ENCODE peak calls at places on chromosomes 7 and 10, in seven cellular contexts. L, J, I, X, C, V and K are unnamed samples.

GRCh38 chr10:69088801-69089501 is 1.0 kb downstream of the SRGN start:
- DNase-seq in X (no peak), L (no peak), C (no peak), J (peak), V (peak), I (no peak), K (no peak)

GRCh38 chr10:121734517-121735137 is 136.4 kb upstream of the FGFR2 start:
- DNase-seq in L (no peak), J (no peak), V (peak), X (peak), I (peak), C (no peak), K (no peak)

GRCh38 chr7:44880317-44881018 is 4.9 kb downstream of the PURB start:
- DNase-seq in C (no peak), L (no peak), X (no peak), V (no peak), J (no peak), I (no peak), K (no peak)

GRCh38 chr7:96182424-96183158 is 139.3 kb downstream of the SLC25A13 start:
- DNase-seq in V (no peak), C (no peak), L (no peak), I (no peak), J (no peak), X (no peak), K (no peak)

GRCh38 chr7:128172151-128172550 is 68.9 kb upstream of the LEP start:
- DNase-seq in I (no peak), C (no peak), V (no peak), L (peak), X (no peak), J (no peak), K (no peak)

GRCh38 chr7:26044320-26044719 is 107.7 kb upstream of the NFE2L3 start:
- DNase-seq in L (no peak), V (no peak), X (no peak), C (no peak), I (no peak), J (no peak), K (no peak)

GRCh38 chr7:30141405-30142045 is 6.7 kb downstream of the MTURN start:
- DNase-seq in L (no peak), X (no peak), V (no peak), C (no peak), I (no peak), J (no peak), K (no peak)

GRCh38 chr7:143085109-143085508 is 33.0 kb downstream of the OR6V1 start:
- DNase-seq in I (no peak), V (no peak), C (no peak), L (no peak), X (no peak), J (no peak), K (no peak)

GRCh38 chr10:32501906-32502305 is 56.0 kb downstream of the CCDC7 start:
- DNase-seq in L (peak), I (no peak), C (no peak), V (no peak), J (no peak), X (no peak), K (peak)

GRCh38 chr7:76357379-76358052 is 1.3 kb downstream of the YWHAG start:
- DNase-seq in X (no peak), V (peak), L (no peak), I (no peak), C (no peak), J (no peak), K (no peak)

GRCh38 chr10:108378779-108379178 is 1214.3 kb upstream of the SORCS1 start:
- DNase-seq in X (no peak), L (no peak), J (no peak), C (no peak), I (no peak), V (no peak), K (no peak)

GRCh38 chr7:108442039-108442568 is 14.1 kb downstream of the NRCAM start:
- DNase-seq in L (no peak), C (no peak), J (no peak), V (peak), I (no peak), X (no peak), K (peak)

GRCh38 chr10:133362846-133363245 is 5.0 kb upstream of the FUOM start:
- DNase-seq in J (no peak), V (no peak), I (no peak), X (no peak), L (no peak), C (no peak), K (no peak)

GRCh38 chr10:129956902-129957673 is 7.0 kb downstream of the EBF3 start:
- DNase-seq in C (peak), V (no peak), X (no peak), J (no peak), L (no peak), I (no peak), K (peak)

GRCh38 chr7:115782716-115783460 is 247.7 kb downstream of the TFEC start:
- DNase-seq in L (no peak), C (no peak), X (no peak), I (no peak), J (no peak), V (no peak), K (no peak)

GRCh38 chr10:22760025-22760424 is 45.6 kb upstream of the PIP4K2A start:
- DNase-seq in X (no peak), I (no peak), C (no peak), L (no peak), J (no peak), V (no peak), K (peak)

GRCh38 chr10:43344051-43344450 is 27.4 kb upstream of the FXYD4 start:
- DNase-seq in L (no peak), V (no peak), X (no peak), I (no peak), C (no peak), J (no peak), K (no peak)

GRCh38 chr10:113921571-113922370 is 67.3 kb downstream of the NHLRC2 start:
- DNase-seq in C (no peak), X (no peak), V (no peak), L (no peak), J (no peak), I (no peak), K (no peak)

GRCh38 chr10:103350522-103351260 is at the start of gene PCGF6:
- DNase-seq in C (peak), L (peak), I (peak), X (peak), V (peak), J (peak), K (peak)

GRCh38 chr10:86321568-86321967 is 45.0 kb downstream of the GRID1 start:
- DNase-seq in C (no peak), V (no peak), L (peak), X (no peak), I (no peak), J (no peak), K (no peak)
- H2BK120ac ChIP-seq in C (no peak), V (no peak), L (no peak), X (no peak), I (no peak), J (no peak), K (no peak)

GRCh38 chr10:76021391-76021790 is 590.0 kb downstream of the LRMDA start:
- DNase-seq in X (no peak), L (no peak), J (no peak), C (no peak), I (no peak), V (no peak), K (no peak)
- H2BK5ac ChIP-seq in X (no peak), L (no peak), J (no peak), C (no peak), I (no peak), V (no peak), K (no peak)

GRCh38 chr7:69190025-69190424 is 408.2 kb upstream of the AUTS2 start:
- DNase-seq in L (no peak), C (no peak), I (no peak), X (no peak), J (no peak), V (no peak), K (no peak)

GRCh38 chr7:69185170-69185569 is 413.1 kb upstream of the AUTS2 start:
- DNase-seq in X (no peak), V (no peak), C (no peak), I (no peak), J (no peak), L (no peak), K (no peak)

GRCh38 chr7:69186974-69187373 is 411.3 kb upstream of the AUTS2 start:
- DNase-seq in J (no peak), L (no peak), X (no peak), C (no peak), I (no peak), V (peak), K (no peak)

GRCh38 chr7:69189406-69189805 is 408.9 kb upstream of the AUTS2 start:
- DNase-seq in V (no peak), L (no peak), J (no peak), I (no peak), X (no peak), C (no peak), K (no peak)

GRCh38 chr7:69187824-69188335 is 410.4 kb upstream of the AUTS2 start:
- DNase-seq in I (no peak), J (no peak), L (no peak), C (no peak), V (peak), X (no peak), K (no peak)
- H3K4ac ChIP-seq in I (no peak), J (no peak), L (no peak), C (no peak), V (no peak), X (no peak), K (no peak)

GRCh38 chr10:132156382-132156781 is 30.4 kb upstream of the DPYSL4 start:
- DNase-seq in J (no peak), C (no peak), I (no peak), V (no peak), X (no peak), L (no peak), K (no peak)
- H2BK120ac ChIP-seq in J (no peak), C (no peak), I (no peak), V (no peak), X (no peak), L (no peak), K (no peak)

DNA sequence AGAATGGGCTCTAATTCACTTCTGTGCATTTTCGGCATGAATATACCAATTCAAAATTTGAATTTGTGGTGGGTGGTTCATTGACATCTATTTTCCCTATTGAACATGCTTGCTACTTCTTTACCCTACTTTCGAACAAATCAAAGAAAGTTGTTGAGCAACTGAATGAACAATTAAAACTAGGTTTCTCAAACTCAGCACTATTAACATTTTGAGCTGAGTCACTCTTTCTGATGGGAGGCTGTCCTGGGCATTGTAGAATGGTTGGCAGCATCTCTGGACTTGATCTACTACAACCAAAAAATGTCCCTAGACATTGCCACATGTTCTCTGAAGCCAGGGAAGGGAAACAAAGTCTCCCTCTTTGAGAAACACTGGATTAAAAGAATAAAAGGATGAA is 116.7 kb downstream of the COL28A1 start:
- DNase-seq in X (no peak), J (no peak), I (no peak), V (no peak), L (no peak), C (no peak), K (no peak)
- H2BK5ac ChIP-seq in X (no peak), J (no peak), I (no peak), V (no peak), L (no peak), C (no peak), K (no peak)

GRCh38 chr10:8504436-8504977 is 450.0 kb downstream of the GATA3 start:
- DNase-seq in V (peak), I (no peak), J (no peak), X (no peak), L (no peak), C (no peak), K (peak)
- H3K4ac ChIP-seq in V (no peak), I (no peak), J (no peak), X (no peak), L (no peak), C (no peak), K (no peak)

GRCh38 chr10:45044290-45044689 is 43.6 kb downstream of the ZNF22 start:
- DNase-seq in V (no peak), J (no peak), I (peak), L (peak), X (no peak), C (no peak), K (peak)

GRCh38 chr10:45035673-45036072 is 35.0 kb downstream of the ZNF22 start:
- DNase-seq in V (peak), C (no peak), X (no peak), L (no peak), I (no peak), J (no peak), K (no peak)

DNA sequence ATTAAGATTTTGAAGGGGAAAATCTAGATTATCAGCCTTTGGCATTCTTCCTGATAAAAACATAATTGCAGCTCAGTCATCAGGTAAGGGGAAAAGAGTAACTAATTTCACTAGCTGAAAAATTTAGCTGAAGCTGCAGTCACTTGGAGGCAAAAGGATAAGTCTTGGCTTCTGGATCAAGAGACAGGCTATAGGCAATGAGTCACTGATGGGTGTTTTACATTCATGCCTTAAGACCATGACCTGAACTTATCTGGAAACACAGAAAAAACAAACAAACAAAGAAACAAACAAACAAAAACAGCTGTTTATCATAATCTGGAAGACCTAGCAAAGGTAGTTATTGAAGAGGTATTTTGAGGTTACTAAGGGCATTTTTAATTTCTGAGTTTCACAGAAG is 40.2 kb downstream of the ZNF22 start:
- DNase-seq in C (no peak), L (no peak), I (no peak), J (peak), V (no peak), X (no peak), K (peak)
- H2BK120ac ChIP-seq in C (no peak), L (no peak), I (no peak), J (no peak), V (no peak), X (no peak), K (no peak)